ENCODE peak calls at places on chromosomes 16 and 17, in four cellular contexts. E is stimulated activated CD8-positive, alpha-beta memory T cell treated with anti-CD3 and anti-CD28 coated beads, Interleukin-2, amount 100 ng/mL, for 48 hours; S is neural crest cell; Y is naive thymus-derived CD8-positive, alpha-beta T cell. X is an unnamed sample.
A peak's percentile ranks its signal among the peaks of the same experiment; 100 is the strongest.

GRCh38 chr16:51544850-51545467 is 393.9 kb upstream of the SALL1 start:
- DNase-seq in E (no peak), S (no peak), Y (no peak), X (peak; percentile 72)

GRCh38 chr17:48840441-48840840 is 9.6 kb downstream of the CALCOCO2 start:
- DNase-seq in E (no peak), S (no peak), Y (no peak), X (no peak)

GRCh38 chr16:12231666-12232065 is 255.1 kb downstream of the SNX29 start:
- DNase-seq in E (no peak), S (no peak), Y (no peak), X (no peak)

GRCh38 chr17:37131670-37132620 is 183.2 kb downstream of the AATF start:
- DNase-seq in E (no peak), S (no peak), Y (no peak), X (no peak)

GRCh38 chr17:41049110-41049509 is 2.0 kb upstream of the KRTAP2-1 start:
- DNase-seq in E (no peak), S (no peak), Y (no peak), X (no peak)

GRCh38 chr16:49460786-49461470 is 87.3 kb downstream of the C16orf78 start:
- DNase-seq in E (no peak), S (no peak), Y (no peak), X (no peak)

GRCh38 chr16:89172901-89173628 is 1.5 kb downstream of the CDH15 start:
- DNase-seq in E (no peak), S (no peak), Y (no peak), X (no peak)

GRCh38 chr16:49395021-49395420 is 21.4 kb downstream of the C16orf78 start:
- DNase-seq in E (no peak), S (no peak), Y (no peak), X (no peak)

GRCh38 chr17:76265624-76266243 is 586 bp downstream of the UBALD2 start:
- DNase-seq in E (no peak), S (peak; percentile 52), Y (peak; percentile 47), X (no peak)

GRCh38 chr16:51392651-51393187 is 241.6 kb upstream of the SALL1 start:
- DNase-seq in E (no peak), S (peak; percentile 9), Y (no peak), X (peak; percentile 51)

GRCh38 chr16:29962344-29962994 is 590 bp downstream of the TMEM219 start:
- DNase-seq in E (no peak), S (no peak), Y (no peak), X (no peak)

GRCh38 chr17:6108987-6109386 is 38.8 kb downstream of the WSCD1 start:
- DNase-seq in E (no peak), S (no peak), Y (no peak), X (no peak)

GRCh38 chr17:32275060-32276042 is 9.7 kb downstream of the RHBDL3 start:
- DNase-seq in E (no peak), S (no peak), Y (no peak), X (no peak)

GRCh38 chr16:79628501-79628975 is 28.0 kb upstream of the MAF start:
- DNase-seq in E (peak; percentile 61), S (no peak), Y (peak; percentile 9), X (no peak)

GRCh38 chr16:69083306-69083941 is 22.0 kb upstream of the HAS3 start:
- DNase-seq in E (no peak), S (no peak), Y (no peak), X (no peak)

GRCh38 chr17:73613271-73613941 is 30.8 kb downstream of the SDK2 start:
- DNase-seq in E (no peak), S (peak; percentile 69), Y (no peak), X (peak; percentile 66)

GRCh38 chr17:44981221-44981968 is 13.3 kb upstream of the C1QL1 start:
- DNase-seq in E (no peak), S (no peak), Y (no peak), X (no peak)

GRCh38 chr16:50820225-50820624 is 78.3 kb downstream of the CYLD start:
- DNase-seq in E (no peak), S (no peak), Y (no peak), X (no peak)

GRCh38 chr17:63476857-63477470 is at the start of gene ACE:
- DNase-seq in E (peak; percentile 20), S (no peak), Y (no peak), X (no peak)

GRCh38 chr16:58459344-58460218 is 40.4 kb upstream of the NDRG4 start:
- DNase-seq in E (peak; percentile 39), S (no peak), Y (no peak), X (no peak)

GRCh38 chr17:57570740-57571344 is 174.3 kb downstream of the CCDC182 start:
- DNase-seq in E (no peak), S (no peak), Y (no peak), X (no peak)

GRCh38 chr17:20202141-20202574 is 193.0 kb downstream of the SPECC1 start:
- DNase-seq in E (no peak), S (no peak), Y (no peak), X (peak; percentile 77)

GRCh38 chr16:12545792-12546342 is 257.8 kb downstream of the CPPED1 start:
- DNase-seq in E (no peak), S (no peak), Y (no peak), X (no peak)

GRCh38 chr17:35804658-35805192 is 4.6 kb upstream of the TAF15 start:
- DNase-seq in E (no peak), S (peak; percentile 25), Y (no peak), X (peak; percentile 68)

GRCh38 chr17:71412803-71413202 is 708.0 kb upstream of the SOX9 start:
- DNase-seq in E (no peak), S (no peak), Y (no peak), X (no peak)

GRCh38 chr16:22687031-22687530 is 126.9 kb upstream of the HS3ST2 start:
- DNase-seq in E (no peak), S (no peak), Y (no peak), X (no peak)

GRCh38 chr17:6343736-6344135 is 91.2 kb downstream of the AIPL1 start:
- DNase-seq in E (no peak), S (no peak), Y (no peak), X (no peak)

GRCh38 chr17:37813753-37814152 is 68.9 kb upstream of the HNF1B start:
- DNase-seq in E (no peak), S (no peak), Y (no peak), X (no peak)

GRCh38 chr17:5226940-5227878 is 7.5 kb downstream of the SCIMP start:
- DNase-seq in E (no peak), S (no peak), Y (no peak), X (no peak)

GRCh38 chr17:77527394-77527793 is 386.6 kb downstream of the SEC14L1 start:
- DNase-seq in E (no peak), S (no peak), Y (no peak), X (no peak)

GRCh38 chr16:15547768-15548096 is 95.2 kb downstream of the MARF1 start:
- DNase-seq in E (no peak), S (no peak), Y (no peak), X (no peak)

GRCh38 chr16:77686385-77686784 is 35.9 kb upstream of the NUDT7 start:
- DNase-seq in E (no peak), S (no peak), Y (no peak), X (no peak)

GRCh38 chr17:18962494-18962815 is 10.5 kb downstream of the SLC5A10 start:
- DNase-seq in E (no peak), S (no peak), Y (no peak), X (no peak)

GRCh38 chr16:48117217-48118105 is 38.3 kb downstream of the ABCC12 start:
- DNase-seq in E (peak; percentile 43), S (peak; percentile 96), Y (peak; percentile 37), X (peak; percentile 68)

X was measured in NT2/D1.